ENCODE peak calls at places on chromosome 10, in ten cellular contexts. One of them, this sample, is unnamed.

GRCh38 chr10:96850825-96851224 is 18.7 kb downstream of the LCOR start:
- DNase-seq in retina: no peak
- DNase-seq in stimulated activated CD4-positive, alpha-beta T cell treated with anti-CD3 and anti-CD28 coated beads, Interleukin-1b, Interleukin-23, amount 100 ng/mL, for 24 hours: no peak
- DNase-seq in iris pigment epithelial cell: peak; percentile 99
- DNase-seq in H7: no peak
- DNase-seq in HFF-Myc: no peak
- DNase-seq in activated T-cell treated with anti-CD3 and anti-CD28 coated beads for 24 hours: no peak
- DNase-seq in nephron progenitor cell: no peak
- DNase-seq in stimulated activated naive CD4-positive, alpha-beta T cell: no peak
- DNase-seq in central memory CD4-positive, alpha-beta T cell: no peak
- DNase-seq in this sample: no peak

GRCh38 chr10:6108631-6109443 is 20.0 kb downstream of the RBM17 start:
- DNase-seq in retina: peak; percentile 56
- DNase-seq in stimulated activated CD4-positive, alpha-beta T cell treated with anti-CD3 and anti-CD28 coated beads, Interleukin-1b, Interleukin-23, amount 100 ng/mL, for 24 hours: no peak
- DNase-seq in iris pigment epithelial cell: peak; percentile 48
- DNase-seq in H7: peak; percentile 84
- DNase-seq in HFF-Myc: no peak
- DNase-seq in activated T-cell treated with anti-CD3 and anti-CD28 coated beads for 24 hours: no peak
- DNase-seq in nephron progenitor cell: peak; percentile 26
- DNase-seq in stimulated activated naive CD4-positive, alpha-beta T cell: peak; percentile 3
- DNase-seq in central memory CD4-positive, alpha-beta T cell: peak; percentile 63
- DNase-seq in this sample: peak; percentile 51

GRCh38 chr10:70832852-70833542 is 17.2 kb downstream of the SGPL1 start:
- DNase-seq in retina: no peak
- DNase-seq in stimulated activated CD4-positive, alpha-beta T cell treated with anti-CD3 and anti-CD28 coated beads, Interleukin-1b, Interleukin-23, amount 100 ng/mL, for 24 hours: no peak
- DNase-seq in iris pigment epithelial cell: peak; percentile 96
- DNase-seq in H7: no peak
- DNase-seq in HFF-Myc: peak; percentile 46
- DNase-seq in activated T-cell treated with anti-CD3 and anti-CD28 coated beads for 24 hours: no peak
- DNase-seq in nephron progenitor cell: no peak
- DNase-seq in stimulated activated naive CD4-positive, alpha-beta T cell: no peak
- DNase-seq in central memory CD4-positive, alpha-beta T cell: no peak
- DNase-seq in this sample: no peak

GRCh38 chr10:73916761-73917470 is 6.0 kb downstream of the PLAU start:
- DNase-seq in retina: no peak
- DNase-seq in stimulated activated CD4-positive, alpha-beta T cell treated with anti-CD3 and anti-CD28 coated beads, Interleukin-1b, Interleukin-23, amount 100 ng/mL, for 24 hours: no peak
- DNase-seq in iris pigment epithelial cell: no peak
- DNase-seq in H7: no peak
- DNase-seq in HFF-Myc: no peak
- DNase-seq in activated T-cell treated with anti-CD3 and anti-CD28 coated beads for 24 hours: no peak
- DNase-seq in nephron progenitor cell: peak; percentile 21
- DNase-seq in stimulated activated naive CD4-positive, alpha-beta T cell: no peak
- DNase-seq in central memory CD4-positive, alpha-beta T cell: no peak
- DNase-seq in this sample: no peak

GRCh38 chr10:11783558-11783865 is 39.6 kb upstream of the PROSER2 start:
- DNase-seq in retina: no peak
- DNase-seq in stimulated activated CD4-positive, alpha-beta T cell treated with anti-CD3 and anti-CD28 coated beads, Interleukin-1b, Interleukin-23, amount 100 ng/mL, for 24 hours: no peak
- DNase-seq in iris pigment epithelial cell: no peak
- DNase-seq in H7: no peak
- DNase-seq in HFF-Myc: no peak
- DNase-seq in activated T-cell treated with anti-CD3 and anti-CD28 coated beads for 24 hours: no peak
- DNase-seq in nephron progenitor cell: no peak
- DNase-seq in stimulated activated naive CD4-positive, alpha-beta T cell: no peak
- DNase-seq in central memory CD4-positive, alpha-beta T cell: no peak
- DNase-seq in this sample: no peak

GRCh38 chr10:1184541-1185415 is 128.6 kb downstream of the WDR37 start:
- DNase-seq in retina: no peak
- DNase-seq in stimulated activated CD4-positive, alpha-beta T cell treated with anti-CD3 and anti-CD28 coated beads, Interleukin-1b, Interleukin-23, amount 100 ng/mL, for 24 hours: no peak
- DNase-seq in iris pigment epithelial cell: no peak
- DNase-seq in H7: peak; percentile 70
- DNase-seq in HFF-Myc: no peak
- DNase-seq in activated T-cell treated with anti-CD3 and anti-CD28 coated beads for 24 hours: no peak
- DNase-seq in nephron progenitor cell: no peak
- DNase-seq in stimulated activated naive CD4-positive, alpha-beta T cell: no peak
- DNase-seq in central memory CD4-positive, alpha-beta T cell: no peak
- DNase-seq in this sample: no peak

GRCh38 chr10:97782455-97783228 is 10.8 kb upstream of the SFRP5 start:
- DNase-seq in retina: no peak
- DNase-seq in stimulated activated CD4-positive, alpha-beta T cell treated with anti-CD3 and anti-CD28 coated beads, Interleukin-1b, Interleukin-23, amount 100 ng/mL, for 24 hours: no peak
- DNase-seq in iris pigment epithelial cell: no peak
- DNase-seq in H7: peak; percentile 56
- DNase-seq in HFF-Myc: no peak
- DNase-seq in activated T-cell treated with anti-CD3 and anti-CD28 coated beads for 24 hours: no peak
- DNase-seq in nephron progenitor cell: no peak
- DNase-seq in stimulated activated naive CD4-positive, alpha-beta T cell: no peak
- DNase-seq in central memory CD4-positive, alpha-beta T cell: no peak
- DNase-seq in this sample: no peak

GRCh38 chr10:83908506-83908905 is 230.8 kb upstream of the GHITM start:
- DNase-seq in retina: no peak
- DNase-seq in stimulated activated CD4-positive, alpha-beta T cell treated with anti-CD3 and anti-CD28 coated beads, Interleukin-1b, Interleukin-23, amount 100 ng/mL, for 24 hours: no peak
- DNase-seq in iris pigment epithelial cell: no peak
- DNase-seq in H7: no peak
- DNase-seq in HFF-Myc: no peak
- DNase-seq in activated T-cell treated with anti-CD3 and anti-CD28 coated beads for 24 hours: no peak
- DNase-seq in nephron progenitor cell: no peak
- DNase-seq in stimulated activated naive CD4-positive, alpha-beta T cell: no peak
- DNase-seq in central memory CD4-positive, alpha-beta T cell: no peak
- DNase-seq in this sample: no peak

GRCh38 chr10:97134202-97134601 is 51.6 kb downstream of the SLIT1 start:
- DNase-seq in retina: no peak
- DNase-seq in stimulated activated CD4-positive, alpha-beta T cell treated with anti-CD3 and anti-CD28 coated beads, Interleukin-1b, Interleukin-23, amount 100 ng/mL, for 24 hours: no peak
- DNase-seq in iris pigment epithelial cell: no peak
- DNase-seq in H7: peak; percentile 54
- DNase-seq in HFF-Myc: no peak
- DNase-seq in activated T-cell treated with anti-CD3 and anti-CD28 coated beads for 24 hours: no peak
- DNase-seq in nephron progenitor cell: no peak
- DNase-seq in stimulated activated naive CD4-positive, alpha-beta T cell: no peak
- DNase-seq in central memory CD4-positive, alpha-beta T cell: no peak
- DNase-seq in this sample: no peak

GRCh38 chr10:78991187-78991586 is 77.6 kb upstream of the ZMIZ1 start:
- DNase-seq in retina: no peak
- DNase-seq in stimulated activated CD4-positive, alpha-beta T cell treated with anti-CD3 and anti-CD28 coated beads, Interleukin-1b, Interleukin-23, amount 100 ng/mL, for 24 hours: no peak
- DNase-seq in iris pigment epithelial cell: peak; percentile 23
- DNase-seq in H7: no peak
- DNase-seq in HFF-Myc: peak; percentile 11
- DNase-seq in activated T-cell treated with anti-CD3 and anti-CD28 coated beads for 24 hours: no peak
- DNase-seq in nephron progenitor cell: no peak
- DNase-seq in stimulated activated naive CD4-positive, alpha-beta T cell: no peak
- DNase-seq in central memory CD4-positive, alpha-beta T cell: no peak
- DNase-seq in this sample: no peak

GRCh38 chr10:133264455-133264854 is 12.2 kb downstream of the ADAM8 start:
- DNase-seq in retina: no peak
- DNase-seq in stimulated activated CD4-positive, alpha-beta T cell treated with anti-CD3 and anti-CD28 coated beads, Interleukin-1b, Interleukin-23, amount 100 ng/mL, for 24 hours: no peak
- DNase-seq in iris pigment epithelial cell: no peak
- DNase-seq in H7: no peak
- DNase-seq in HFF-Myc: no peak
- DNase-seq in activated T-cell treated with anti-CD3 and anti-CD28 coated beads for 24 hours: no peak
- DNase-seq in nephron progenitor cell: no peak
- DNase-seq in stimulated activated naive CD4-positive, alpha-beta T cell: peak; percentile 25
- DNase-seq in central memory CD4-positive, alpha-beta T cell: peak; percentile 49
- DNase-seq in this sample: no peak

GRCh38 chr10:106917452-106918055 is 247.0 kb downstream of the SORCS1 start:
- DNase-seq in retina: no peak
- DNase-seq in stimulated activated CD4-positive, alpha-beta T cell treated with anti-CD3 and anti-CD28 coated beads, Interleukin-1b, Interleukin-23, amount 100 ng/mL, for 24 hours: no peak
- DNase-seq in iris pigment epithelial cell: no peak
- DNase-seq in H7: no peak
- DNase-seq in HFF-Myc: no peak
- DNase-seq in activated T-cell treated with anti-CD3 and anti-CD28 coated beads for 24 hours: no peak
- DNase-seq in nephron progenitor cell: no peak
- DNase-seq in stimulated activated naive CD4-positive, alpha-beta T cell: no peak
- DNase-seq in central memory CD4-positive, alpha-beta T cell: no peak
- DNase-seq in this sample: peak; percentile 30

GRCh38 chr10:86017841-86018734 is 348.5 kb downstream of the GRID1 start:
- DNase-seq in retina: no peak
- DNase-seq in stimulated activated CD4-positive, alpha-beta T cell treated with anti-CD3 and anti-CD28 coated beads, Interleukin-1b, Interleukin-23, amount 100 ng/mL, for 24 hours: no peak
- DNase-seq in iris pigment epithelial cell: no peak
- DNase-seq in H7: no peak
- DNase-seq in HFF-Myc: no peak
- DNase-seq in activated T-cell treated with anti-CD3 and anti-CD28 coated beads for 24 hours: no peak
- DNase-seq in nephron progenitor cell: no peak
- DNase-seq in stimulated activated naive CD4-positive, alpha-beta T cell: no peak
- DNase-seq in central memory CD4-positive, alpha-beta T cell: no peak
- DNase-seq in this sample: no peak

GRCh38 chr10:70690584-70690983 is 18.3 kb downstream of the ADAMTS14 start:
- DNase-seq in retina: no peak
- DNase-seq in stimulated activated CD4-positive, alpha-beta T cell treated with anti-CD3 and anti-CD28 coated beads, Interleukin-1b, Interleukin-23, amount 100 ng/mL, for 24 hours: no peak
- DNase-seq in iris pigment epithelial cell: no peak
- DNase-seq in H7: no peak
- DNase-seq in HFF-Myc: no peak
- DNase-seq in activated T-cell treated with anti-CD3 and anti-CD28 coated beads for 24 hours: no peak
- DNase-seq in nephron progenitor cell: no peak
- DNase-seq in stimulated activated naive CD4-positive, alpha-beta T cell: no peak
- DNase-seq in central memory CD4-positive, alpha-beta T cell: no peak
- DNase-seq in this sample: no peak

GRCh38 chr10:71797533-71798307 is 24.4 kb upstream of the VSIR start:
- DNase-seq in retina: no peak
- DNase-seq in stimulated activated CD4-positive, alpha-beta T cell treated with anti-CD3 and anti-CD28 coated beads, Interleukin-1b, Interleukin-23, amount 100 ng/mL, for 24 hours: no peak
- DNase-seq in iris pigment epithelial cell: no peak
- DNase-seq in H7: no peak
- DNase-seq in HFF-Myc: no peak
- DNase-seq in activated T-cell treated with anti-CD3 and anti-CD28 coated beads for 24 hours: no peak
- DNase-seq in nephron progenitor cell: no peak
- DNase-seq in stimulated activated naive CD4-positive, alpha-beta T cell: no peak
- DNase-seq in central memory CD4-positive, alpha-beta T cell: no peak
- DNase-seq in this sample: no peak

GRCh38 chr10:56346845-56347415 is 14.1 kb downstream of the ZWINT start:
- DNase-seq in retina: no peak
- DNase-seq in stimulated activated CD4-positive, alpha-beta T cell treated with anti-CD3 and anti-CD28 coated beads, Interleukin-1b, Interleukin-23, amount 100 ng/mL, for 24 hours: no peak
- DNase-seq in iris pigment epithelial cell: peak; percentile 30
- DNase-seq in H7: no peak
- DNase-seq in HFF-Myc: no peak
- DNase-seq in activated T-cell treated with anti-CD3 and anti-CD28 coated beads for 24 hours: no peak
- DNase-seq in nephron progenitor cell: no peak
- DNase-seq in stimulated activated naive CD4-positive, alpha-beta T cell: no peak
- DNase-seq in central memory CD4-positive, alpha-beta T cell: no peak
- DNase-seq in this sample: no peak

GRCh38 chr10:132636358-132636757 is 98.8 kb downstream of the INPP5A start:
- DNase-seq in retina: no peak
- DNase-seq in stimulated activated CD4-positive, alpha-beta T cell treated with anti-CD3 and anti-CD28 coated beads, Interleukin-1b, Interleukin-23, amount 100 ng/mL, for 24 hours: no peak
- DNase-seq in iris pigment epithelial cell: no peak
- DNase-seq in H7: no peak
- DNase-seq in HFF-Myc: no peak
- DNase-seq in activated T-cell treated with anti-CD3 and anti-CD28 coated beads for 24 hours: no peak
- DNase-seq in nephron progenitor cell: no peak
- DNase-seq in stimulated activated naive CD4-positive, alpha-beta T cell: no peak
- DNase-seq in central memory CD4-positive, alpha-beta T cell: no peak
- DNase-seq in this sample: no peak

GRCh38 chr10:133183646-133184378 is 23.8 kb downstream of the KNDC1 start:
- DNase-seq in retina: no peak
- DNase-seq in stimulated activated CD4-positive, alpha-beta T cell treated with anti-CD3 and anti-CD28 coated beads, Interleukin-1b, Interleukin-23, amount 100 ng/mL, for 24 hours: no peak
- DNase-seq in iris pigment epithelial cell: no peak
- DNase-seq in H7: no peak
- DNase-seq in HFF-Myc: no peak
- DNase-seq in activated T-cell treated with anti-CD3 and anti-CD28 coated beads for 24 hours: no peak
- DNase-seq in nephron progenitor cell: no peak
- DNase-seq in stimulated activated naive CD4-positive, alpha-beta T cell: no peak
- DNase-seq in central memory CD4-positive, alpha-beta T cell: no peak
- DNase-seq in this sample: no peak

GRCh38 chr10:125027889-125028288 is 86.0 kb downstream of the ZRANB1 start:
- DNase-seq in retina: peak; percentile 53
- DNase-seq in stimulated activated CD4-positive, alpha-beta T cell treated with anti-CD3 and anti-CD28 coated beads, Interleukin-1b, Interleukin-23, amount 100 ng/mL, for 24 hours: no peak
- DNase-seq in iris pigment epithelial cell: no peak
- DNase-seq in H7: no peak
- DNase-seq in HFF-Myc: no peak
- DNase-seq in activated T-cell treated with anti-CD3 and anti-CD28 coated beads for 24 hours: no peak
- DNase-seq in nephron progenitor cell: no peak
- DNase-seq in stimulated activated naive CD4-positive, alpha-beta T cell: no peak
- DNase-seq in central memory CD4-positive, alpha-beta T cell: no peak
- DNase-seq in this sample: no peak

GRCh38 chr10:2508971-2509605 is 558.3 kb upstream of the PFKP start:
- DNase-seq in retina: no peak
- DNase-seq in stimulated activated CD4-positive, alpha-beta T cell treated with anti-CD3 and anti-CD28 coated beads, Interleukin-1b, Interleukin-23, amount 100 ng/mL, for 24 hours: no peak
- DNase-seq in iris pigment epithelial cell: peak; percentile 31
- DNase-seq in H7: no peak
- DNase-seq in HFF-Myc: no peak
- DNase-seq in activated T-cell treated with anti-CD3 and anti-CD28 coated beads for 24 hours: no peak
- DNase-seq in nephron progenitor cell: no peak
- DNase-seq in stimulated activated naive CD4-positive, alpha-beta T cell: no peak
- DNase-seq in central memory CD4-positive, alpha-beta T cell: no peak
- DNase-seq in this sample: no peak

GRCh38 chr10:102435529-102436233 is 3.3 kb upstream of the CUEDC2 start:
- DNase-seq in retina: no peak
- DNase-seq in stimulated activated CD4-positive, alpha-beta T cell treated with anti-CD3 and anti-CD28 coated beads, Interleukin-1b, Interleukin-23, amount 100 ng/mL, for 24 hours: peak; percentile 48
- DNase-seq in iris pigment epithelial cell: peak; percentile 21
- DNase-seq in H7: peak; percentile 88
- DNase-seq in HFF-Myc: no peak
- DNase-seq in activated T-cell treated with anti-CD3 and anti-CD28 coated beads for 24 hours: no peak
- DNase-seq in nephron progenitor cell: peak; percentile 52
- DNase-seq in stimulated activated naive CD4-positive, alpha-beta T cell: peak; percentile 22
- DNase-seq in central memory CD4-positive, alpha-beta T cell: no peak
- DNase-seq in this sample: no peak

GRCh38 chr10:89283174-89283987 is 18.5 kb upstream of the IFIT2 start:
- DNase-seq in retina: peak; percentile 70
- DNase-seq in stimulated activated CD4-positive, alpha-beta T cell treated with anti-CD3 and anti-CD28 coated beads, Interleukin-1b, Interleukin-23, amount 100 ng/mL, for 24 hours: no peak
- DNase-seq in iris pigment epithelial cell: peak; percentile 69
- DNase-seq in H7: no peak
- DNase-seq in HFF-Myc: no peak
- DNase-seq in activated T-cell treated with anti-CD3 and anti-CD28 coated beads for 24 hours: no peak
- DNase-seq in nephron progenitor cell: peak; percentile 7
- DNase-seq in stimulated activated naive CD4-positive, alpha-beta T cell: no peak
- DNase-seq in central memory CD4-positive, alpha-beta T cell: no peak
- DNase-seq in this sample: peak; percentile 70

GRCh38 chr10:34567854-34568253 is 247.2 kb downstream of the PARD3 start:
- DNase-seq in retina: peak; percentile 40
- DNase-seq in stimulated activated CD4-positive, alpha-beta T cell treated with anti-CD3 and anti-CD28 coated beads, Interleukin-1b, Interleukin-23, amount 100 ng/mL, for 24 hours: no peak
- DNase-seq in iris pigment epithelial cell: no peak
- DNase-seq in H7: no peak
- DNase-seq in HFF-Myc: no peak
- DNase-seq in activated T-cell treated with anti-CD3 and anti-CD28 coated beads for 24 hours: no peak
- DNase-seq in nephron progenitor cell: no peak
- DNase-seq in stimulated activated naive CD4-positive, alpha-beta T cell: no peak
- DNase-seq in central memory CD4-positive, alpha-beta T cell: no peak
- DNase-seq in this sample: no peak

This sample was measured in SK-N-DZ.